ENCODE peak calls at places on chromosome 15, in four cellular contexts. One of them, this sample, is unnamed.

GRCh38 chr15:57785039-57785438 is 78.5 kb downstream of the POLR2M start:
- DNase-seq in GM12878: no peak
- DNase-seq in SK-N-SH: no peak
- DNase-seq in K562: no peak
- DNase-seq in this sample: no peak

GRCh38 chr15:50418041-50418583 is 6.1 kb upstream of the USP8 start:
- DNase-seq in GM12878: no peak
- DNase-seq in SK-N-SH: no peak
- DNase-seq in K562: no peak
- DNase-seq in this sample: no peak

GRCh38 chr15:94924057-94924456 is 692.7 kb downstream of the MCTP2 start:
- DNase-seq in GM12878: no peak
- DNase-seq in SK-N-SH: no peak
- DNase-seq in K562: no peak
- DNase-seq in this sample: no peak

GRCh38 chr15:91961357-91961756 is 107.8 kb downstream of the SLCO3A1 start:
- DNase-seq in GM12878: no peak
- DNase-seq in SK-N-SH: no peak
- DNase-seq in K562: no peak
- DNase-seq in this sample: no peak

GRCh38 chr15:57330619-57331018 is 45.7 kb upstream of the CGNL1 start:
- DNase-seq in GM12878: no peak
- DNase-seq in SK-N-SH: no peak
- DNase-seq in K562: no peak
- DNase-seq in this sample: no peak

GRCh38 chr15:77419050-77419835 is 661 bp downstream of the PEAK1 start:
- DNase-seq in GM12878: no peak
- DNase-seq in SK-N-SH: peak; percentile 80
- DNase-seq in K562: peak; percentile 67
- DNase-seq in this sample: no peak

GRCh38 chr15:43218908-43219706 is 1.7 kb downstream of the EPB42 start:
- DNase-seq in GM12878: no peak
- DNase-seq in SK-N-SH: peak; percentile 78
- DNase-seq in K562: peak; percentile 60
- DNase-seq in this sample: no peak

GRCh38 chr15:44584162-44584749 is 47.3 kb downstream of the EIF3J start:
- DNase-seq in GM12878: no peak
- DNase-seq in SK-N-SH: peak; percentile 43
- DNase-seq in K562: no peak
- DNase-seq in this sample: peak; percentile 70

GRCh38 chr15:54681578-54681977 is 515.2 kb downstream of the RSL24D1 start:
- DNase-seq in GM12878: no peak
- DNase-seq in SK-N-SH: no peak
- DNase-seq in K562: no peak
- DNase-seq in this sample: no peak

GRCh38 chr15:75031773-75032302 is 8.4 kb downstream of the PPCDC start:
- DNase-seq in GM12878: no peak
- DNase-seq in SK-N-SH: no peak
- DNase-seq in K562: no peak
- DNase-seq in this sample: no peak

GRCh38 chr15:82647045-82647834 is at the start of gene CPEB1:
- DNase-seq in GM12878: no peak
- DNase-seq in SK-N-SH: peak; percentile 90
- DNase-seq in K562: peak; percentile 90
- DNase-seq in this sample: no peak

GRCh38 chr15:20345401-20345958 is 196.1 kb downstream of the GOLGA6L6 start:
- DNase-seq in GM12878: no peak
- DNase-seq in SK-N-SH: peak; percentile 34
- DNase-seq in K562: peak; percentile 17
- DNase-seq in this sample: no peak

GRCh38 chr15:74614744-74615312 is 808 bp upstream of the CLK3 start:
- DNase-seq in GM12878: peak; percentile 62
- DNase-seq in SK-N-SH: peak; percentile 71
- DNase-seq in K562: peak; percentile 92
- DNase-seq in this sample: no peak

GRCh38 chr15:101062471-101063171 is 143.5 kb downstream of the LRRK1 start:
- DNase-seq in GM12878: peak; percentile 51
- DNase-seq in SK-N-SH: no peak
- DNase-seq in K562: no peak
- DNase-seq in this sample: no peak

GRCh38 chr15:23049984-23050628 is 10.7 kb upstream of the TUBGCP5 start:
- DNase-seq in GM12878: no peak
- DNase-seq in SK-N-SH: no peak
- DNase-seq in K562: no peak
- DNase-seq in this sample: no peak

GRCh38 chr15:50137330-50137761 is 18.3 kb upstream of the ATP8B4 start:
- DNase-seq in GM12878: no peak
- DNase-seq in SK-N-SH: no peak
- DNase-seq in K562: peak; percentile 42
- DNase-seq in this sample: no peak

GRCh38 chr15:79010278-79010677 is 65.4 kb upstream of the CTSH start:
- DNase-seq in GM12878: no peak
- DNase-seq in SK-N-SH: no peak
- DNase-seq in K562: no peak
- DNase-seq in this sample: no peak

GRCh38 chr15:68597581-68597980 is 18.8 kb downstream of the CORO2B start:
- DNase-seq in GM12878: no peak
- DNase-seq in SK-N-SH: no peak
- DNase-seq in K562: no peak
- DNase-seq in this sample: no peak

GRCh38 chr15:90837052-90837621 is 31.3 kb upstream of the FURIN start:
- DNase-seq in GM12878: no peak
- DNase-seq in SK-N-SH: no peak
- DNase-seq in K562: no peak
- DNase-seq in this sample: no peak

GRCh38 chr15:50355980-50356379 is 982 bp upstream of the GABPB1 start:
- DNase-seq in GM12878: no peak
- DNase-seq in SK-N-SH: no peak
- DNase-seq in K562: no peak
- DNase-seq in this sample: no peak

GRCh38 chr15:41999290-42000285 is 21.3 kb downstream of the PLA2G4E start:
- DNase-seq in GM12878: no peak
- DNase-seq in SK-N-SH: no peak
- DNase-seq in K562: no peak
- DNase-seq in this sample: no peak

GRCh38 chr15:76190767-76191538 is 120.3 kb downstream of the ETFA start:
- DNase-seq in GM12878: peak; percentile 43
- DNase-seq in SK-N-SH: peak; percentile 93
- DNase-seq in K562: peak; percentile 88
- DNase-seq in this sample: peak; percentile 91

GRCh38 chr15:85725564-85725963 is 69.2 kb downstream of the KLHL25 start:
- DNase-seq in GM12878: no peak
- DNase-seq in SK-N-SH: no peak
- DNase-seq in K562: no peak
- DNase-seq in this sample: no peak

GRCh38 chr15:74545776-74546656 is 5.0 kb downstream of the ARID3B start:
- DNase-seq in GM12878: peak; percentile 77
- DNase-seq in SK-N-SH: peak; percentile 94
- DNase-seq in K562: peak; percentile 95
- DNase-seq in this sample: no peak

GRCh38 chr15:65791335-65792129 is 561 bp downstream of the DENND4A start:
- DNase-seq in GM12878: no peak
- DNase-seq in SK-N-SH: no peak
- DNase-seq in K562: peak; percentile 73
- DNase-seq in this sample: peak; percentile 5

GRCh38 chr15:81152339-81152738 is 18.3 kb downstream of the CFAP161 start:
- DNase-seq in GM12878: no peak
- DNase-seq in SK-N-SH: no peak
- DNase-seq in K562: no peak
- DNase-seq in this sample: no peak

GRCh38 chr15:75749820-75750219 is 37.2 kb upstream of the CSPG4 start:
- DNase-seq in GM12878: no peak
- DNase-seq in SK-N-SH: no peak
- DNase-seq in K562: no peak
- DNase-seq in this sample: no peak

GRCh38 chr15:88832791-88833190 is 29.6 kb downstream of the ACAN start:
- DNase-seq in GM12878: no peak
- DNase-seq in SK-N-SH: no peak
- DNase-seq in K562: no peak
- DNase-seq in this sample: no peak
- TF ChIP-seq NRF1 in GM12878: no peak
- TF ChIP-seq NRF1 in SK-N-SH: no peak
- TF ChIP-seq NRF1 in K562: no peak
- TF ChIP-seq NRF1 in this sample: no peak

GRCh38 chr15:59252137-59252536 is 45.5 kb downstream of the LDHAL6B start:
- DNase-seq in GM12878: no peak
- DNase-seq in SK-N-SH: no peak
- DNase-seq in K562: no peak
- DNase-seq in this sample: no peak

GRCh38 chr15:59250249-59250648 is 43.6 kb downstream of the LDHAL6B start:
- DNase-seq in GM12878: no peak
- DNase-seq in SK-N-SH: no peak
- DNase-seq in K562: no peak
- DNase-seq in this sample: no peak

GRCh38 chr15:59249816-59250215 is 43.2 kb downstream of the LDHAL6B start:
- DNase-seq in GM12878: no peak
- DNase-seq in SK-N-SH: no peak
- DNase-seq in K562: no peak
- DNase-seq in this sample: no peak

GRCh38 chr15:59247364-59247763 is 40.7 kb downstream of the LDHAL6B start:
- DNase-seq in GM12878: no peak
- DNase-seq in SK-N-SH: peak; percentile 41
- DNase-seq in K562: peak; percentile 22
- DNase-seq in this sample: peak; percentile 65

GRCh38 chr15:59251001-59251845 is 44.6 kb downstream of the LDHAL6B start:
- DNase-seq in GM12878: peak; percentile 79
- DNase-seq in SK-N-SH: no peak
- DNase-seq in K562: no peak
- DNase-seq in this sample: no peak
- TF ChIP-seq NRF1 in GM12878: no peak
- TF ChIP-seq NRF1 in SK-N-SH: no peak
- TF ChIP-seq NRF1 in K562: no peak
- TF ChIP-seq NRF1 in this sample: no peak

DNA sequence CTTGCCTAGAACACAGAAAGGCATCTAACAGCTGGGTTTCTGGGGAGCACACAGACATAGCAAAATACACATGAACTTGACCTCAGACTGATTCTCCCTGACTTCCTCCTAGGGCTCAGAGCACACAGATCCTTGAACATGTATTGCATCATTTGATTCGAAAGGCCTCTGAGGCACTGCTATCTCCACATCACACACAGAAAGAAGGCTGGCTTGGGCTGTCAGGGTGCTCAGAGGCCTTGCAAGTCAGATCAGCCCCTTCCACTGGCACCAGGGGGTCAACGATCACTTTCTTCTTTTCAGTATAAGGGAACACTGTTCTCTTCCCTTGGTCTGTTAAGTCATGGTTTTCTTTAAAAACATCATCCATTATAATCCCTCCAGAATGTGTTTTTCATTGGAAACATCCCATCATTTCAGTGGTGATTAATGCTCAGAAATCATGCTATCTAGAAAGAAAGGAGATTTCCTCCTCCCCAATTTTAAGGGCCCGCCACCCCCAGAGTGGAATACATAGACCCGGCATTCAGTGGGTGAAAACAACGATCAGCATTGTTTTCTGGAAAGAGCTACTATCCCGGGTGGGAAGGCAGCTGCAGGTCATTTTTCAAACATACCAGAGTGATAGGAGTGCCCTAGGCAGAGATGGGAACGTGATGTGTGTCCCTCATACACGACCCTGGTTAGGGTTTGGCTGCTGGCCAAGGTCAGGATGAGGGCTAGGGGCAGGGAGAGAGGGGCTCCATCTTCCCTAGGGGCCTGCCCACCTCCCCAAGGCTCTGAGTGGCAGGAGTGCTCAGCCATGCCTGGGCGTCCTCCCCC is 253.3 kb upstream of the LYSMD4 start:
- DNase-seq in GM12878: no peak
- DNase-seq in SK-N-SH: no peak
- DNase-seq in K562: no peak
- DNase-seq in this sample: no peak
- TF ChIP-seq NRF1 in GM12878: no peak
- TF ChIP-seq NRF1 in SK-N-SH: no peak
- TF ChIP-seq NRF1 in K562: no peak
- TF ChIP-seq NRF1 in this sample: no peak

GRCh38 chr15:96066126-96066525 is 264.4 kb upstream of the NR2F2 start:
- DNase-seq in GM12878: no peak
- DNase-seq in SK-N-SH: no peak
- DNase-seq in K562: no peak
- DNase-seq in this sample: no peak
- TF ChIP-seq NRF1 in GM12878: no peak
- TF ChIP-seq NRF1 in SK-N-SH: no peak
- TF ChIP-seq NRF1 in K562: no peak
- TF ChIP-seq NRF1 in this sample: no peak

DNA sequence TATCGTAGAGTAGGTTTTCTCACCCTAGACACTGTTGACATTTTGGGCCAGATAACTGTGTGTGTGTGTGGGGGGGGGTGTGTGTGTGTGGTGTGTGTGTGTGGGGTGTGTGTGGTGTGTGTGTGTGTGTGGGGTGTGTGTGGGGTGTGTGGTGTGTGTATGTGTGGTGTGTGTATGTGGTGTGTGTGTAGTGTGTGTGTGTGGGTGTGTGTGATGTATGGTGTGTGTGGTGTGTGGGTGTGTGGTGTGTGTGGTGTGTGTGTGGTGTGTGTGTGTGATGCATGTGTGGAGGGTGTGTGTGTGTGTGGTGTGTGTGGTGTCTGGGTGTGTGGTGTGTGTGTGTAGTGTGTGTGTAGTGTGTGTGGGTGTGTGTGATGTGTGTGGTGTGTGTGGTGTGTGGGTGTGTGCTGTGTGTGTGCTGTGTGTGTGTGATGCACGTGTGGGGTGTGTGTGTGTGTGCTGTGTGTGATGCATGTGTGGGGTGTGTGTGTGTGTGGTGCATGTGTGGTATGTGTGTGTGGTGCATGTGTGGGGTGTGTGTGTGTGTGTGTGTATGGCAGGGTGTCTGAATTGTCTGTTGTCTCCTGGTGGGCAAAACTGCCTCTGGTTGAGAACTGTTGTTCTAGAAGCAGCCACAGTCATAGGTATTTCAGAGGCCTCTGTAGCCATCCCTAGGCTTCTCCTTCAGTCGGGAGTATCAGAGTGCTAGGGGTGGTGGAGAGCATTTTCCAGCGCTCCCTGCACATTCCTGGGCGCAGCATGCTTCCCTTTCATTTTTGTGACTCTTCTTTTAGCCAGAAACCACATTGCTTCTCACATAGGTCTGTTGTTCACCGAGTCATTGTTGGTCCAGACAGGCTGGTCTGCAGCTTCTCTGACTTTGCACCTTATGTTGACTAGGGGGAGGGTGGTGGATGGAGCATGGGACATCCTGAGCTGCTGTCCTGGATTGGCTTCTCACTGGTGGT is 84.4 kb downstream of the THSD4 start:
- DNase-seq in GM12878: no peak
- DNase-seq in SK-N-SH: no peak
- DNase-seq in K562: no peak
- DNase-seq in this sample: no peak
- TF ChIP-seq NRF1 in GM12878: no peak
- TF ChIP-seq NRF1 in SK-N-SH: no peak
- TF ChIP-seq NRF1 in K562: no peak
- TF ChIP-seq NRF1 in this sample: no peak

This sample was measured in H1.